ENCODE peak calls at places on chromosomes 1 and 21, in four cellular contexts. One of them, this sample, is unnamed.

GRCh38 chr1:185973645-185974044 is 239.5 kb downstream of the HMCN1 start:
- DNase-seq in transverse colon: no peak
- DNase-seq in nephron progenitor cell: no peak
- DNase-seq in ovary: no peak
- DNase-seq in this sample: no peak

GRCh38 chr1:149940427-149940826 is 3.7 kb upstream of the MTMR11 start:
- DNase-seq in transverse colon: no peak
- DNase-seq in nephron progenitor cell: no peak
- DNase-seq in ovary: no peak
- DNase-seq in this sample: no peak

GRCh38 chr1:47616036-47616435 is 178.2 kb downstream of the FOXD2 start:
- DNase-seq in transverse colon: no peak
- DNase-seq in nephron progenitor cell: no peak
- DNase-seq in ovary: no peak
- DNase-seq in this sample: peak

GRCh38 chr1:35808376-35809155 is 750 bp downstream of the AGO4 start:
- DNase-seq in transverse colon: peak
- DNase-seq in nephron progenitor cell: no peak
- DNase-seq in ovary: peak
- DNase-seq in this sample: peak

GRCh38 chr1:197521118-197521739 is 253.2 kb downstream of the CRB1 start:
- DNase-seq in transverse colon: no peak
- DNase-seq in nephron progenitor cell: peak
- DNase-seq in ovary: no peak
- DNase-seq in this sample: no peak

GRCh38 chr21:39681257-39681656 is 63.7 kb upstream of the IGSF5 start:
- DNase-seq in transverse colon: no peak
- DNase-seq in nephron progenitor cell: no peak
- DNase-seq in ovary: no peak
- DNase-seq in this sample: no peak

GRCh38 chr1:59007820-59008598 is 224.2 kb upstream of the JUN start:
- DNase-seq in transverse colon: no peak
- DNase-seq in nephron progenitor cell: no peak
- DNase-seq in ovary: peak
- DNase-seq in this sample: no peak

GRCh38 chr21:39650306-39650705 is 37.6 kb downstream of the B3GALT5 start:
- DNase-seq in transverse colon: no peak
- DNase-seq in nephron progenitor cell: no peak
- DNase-seq in ovary: no peak
- DNase-seq in this sample: no peak

GRCh38 chr1:165897326-165898303 is 70.2 kb downstream of the UCK2 start:
- DNase-seq in transverse colon: no peak
- DNase-seq in nephron progenitor cell: no peak
- DNase-seq in ovary: no peak
- DNase-seq in this sample: no peak

GRCh38 chr1:150970818-150971582 is 3.6 kb downstream of the CERS2 start:
- DNase-seq in transverse colon: peak
- DNase-seq in nephron progenitor cell: peak
- DNase-seq in ovary: peak
- DNase-seq in this sample: no peak

GRCh38 chr1:102879439-102879993 is 228.8 kb downstream of the COL11A1 start:
- DNase-seq in transverse colon: no peak
- DNase-seq in nephron progenitor cell: no peak
- DNase-seq in ovary: no peak
- DNase-seq in this sample: no peak

GRCh38 chr21:21631961-21632360 is 633.8 kb downstream of the NCAM2 start:
- DNase-seq in transverse colon: no peak
- DNase-seq in nephron progenitor cell: no peak
- DNase-seq in ovary: no peak
- DNase-seq in this sample: no peak

GRCh38 chr21:31335957-31336738 is 7.9 kb downstream of the TIAM1 start:
- DNase-seq in transverse colon: no peak
- DNase-seq in nephron progenitor cell: no peak
- DNase-seq in ovary: no peak
- DNase-seq in this sample: no peak

GRCh38 chr1:178506177-178506576 is 6.7 kb upstream of the TEX35 start:
- DNase-seq in transverse colon: no peak
- DNase-seq in nephron progenitor cell: no peak
- DNase-seq in ovary: no peak
- DNase-seq in this sample: no peak

GRCh38 chr1:44740179-44740617 is 561 bp downstream of the KIF2C start:
- DNase-seq in transverse colon: no peak
- DNase-seq in nephron progenitor cell: no peak
- DNase-seq in ovary: no peak
- DNase-seq in this sample: no peak

DNA sequence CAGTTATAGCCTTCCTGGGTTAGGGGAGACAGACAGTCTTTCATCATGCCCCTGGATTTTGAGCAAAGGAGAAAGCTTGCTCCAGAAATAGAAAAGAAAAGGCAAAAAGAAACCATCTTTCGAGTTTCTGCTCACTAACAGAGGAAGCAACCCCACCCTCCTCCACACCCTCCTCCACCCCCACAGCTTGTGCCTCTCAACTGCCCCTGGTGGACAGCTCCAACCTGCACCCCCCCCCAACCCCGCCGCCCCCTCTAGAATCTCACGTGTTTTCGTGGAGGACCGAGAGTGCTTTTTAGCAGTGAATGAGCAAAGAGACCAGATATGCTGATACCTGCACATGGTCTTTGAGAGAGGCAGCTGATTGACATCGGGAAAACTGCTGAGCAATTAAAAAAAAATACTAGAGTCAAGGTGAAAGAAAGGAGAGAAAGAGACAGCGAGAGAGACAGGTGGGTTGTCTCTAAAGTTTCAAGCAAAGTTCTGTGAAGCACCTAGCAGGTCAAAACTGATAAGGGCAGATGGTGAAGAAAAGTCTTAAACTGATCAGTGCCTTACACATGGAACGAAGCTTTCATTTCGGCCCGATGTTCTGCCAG is 358.3 kb downstream of the KIF26B start:
- DNase-seq in transverse colon: no peak
- DNase-seq in nephron progenitor cell: peak
- DNase-seq in ovary: peak
- DNase-seq in this sample: no peak
- TF ChIP-seq CTCF in transverse colon: no peak
- TF ChIP-seq CTCF in nephron progenitor cell: no peak
- TF ChIP-seq CTCF in ovary: no peak
- TF ChIP-seq CTCF in this sample: peak

GRCh38 chr1:168321945-168322344 is 41.3 kb downstream of the TBX19 start:
- DNase-seq in transverse colon: no peak
- DNase-seq in nephron progenitor cell: no peak
- DNase-seq in ovary: no peak
- DNase-seq in this sample: no peak
- TF ChIP-seq CTCF in transverse colon: peak
- TF ChIP-seq CTCF in nephron progenitor cell: no peak
- TF ChIP-seq CTCF in ovary: no peak
- TF ChIP-seq CTCF in this sample: no peak

GRCh38 chr1:4657244-4657789 is 2.9 kb downstream of the AJAP1 start:
- DNase-seq in transverse colon: no peak
- DNase-seq in nephron progenitor cell: no peak
- DNase-seq in ovary: no peak
- DNase-seq in this sample: no peak

GRCh38 chr1:4654764-4655673 is 610 bp downstream of the AJAP1 start:
- DNase-seq in transverse colon: no peak
- DNase-seq in nephron progenitor cell: peak
- DNase-seq in ovary: peak
- DNase-seq in this sample: no peak

GRCh38 chr1:4656533-4657140 is 2.2 kb downstream of the AJAP1 start:
- DNase-seq in transverse colon: no peak
- DNase-seq in nephron progenitor cell: no peak
- DNase-seq in ovary: peak
- DNase-seq in this sample: no peak

GRCh38 chr1:4653796-4654715 is at the start of gene AJAP1:
- DNase-seq in transverse colon: no peak
- DNase-seq in nephron progenitor cell: peak
- DNase-seq in ovary: peak
- DNase-seq in this sample: no peak

GRCh38 chr1:4655674-4656532 is 1.5 kb downstream of the AJAP1 start:
- DNase-seq in transverse colon: peak
- DNase-seq in nephron progenitor cell: peak
- DNase-seq in ovary: peak
- DNase-seq in this sample: peak
- TF ChIP-seq CTCF in transverse colon: peak
- TF ChIP-seq CTCF in nephron progenitor cell: peak
- TF ChIP-seq CTCF in ovary: peak
- TF ChIP-seq CTCF in this sample: peak

GRCh38 chr21:34552324-34553198 is 40.6 kb upstream of the KCNE1 start:
- DNase-seq in transverse colon: no peak
- DNase-seq in nephron progenitor cell: no peak
- DNase-seq in ovary: no peak
- DNase-seq in this sample: no peak

GRCh38 chr21:34546556-34546955 is 34.5 kb upstream of the KCNE1 start:
- DNase-seq in transverse colon: no peak
- DNase-seq in nephron progenitor cell: no peak
- DNase-seq in ovary: no peak
- DNase-seq in this sample: no peak

GRCh38 chr21:34545079-34545884 is 33.3 kb upstream of the KCNE1 start:
- DNase-seq in transverse colon: peak
- DNase-seq in nephron progenitor cell: no peak
- DNase-seq in ovary: no peak
- DNase-seq in this sample: no peak

GRCh38 chr21:34550400-34550799 is 38.4 kb upstream of the KCNE1 start:
- DNase-seq in transverse colon: no peak
- DNase-seq in nephron progenitor cell: no peak
- DNase-seq in ovary: no peak
- DNase-seq in this sample: no peak

DNA sequence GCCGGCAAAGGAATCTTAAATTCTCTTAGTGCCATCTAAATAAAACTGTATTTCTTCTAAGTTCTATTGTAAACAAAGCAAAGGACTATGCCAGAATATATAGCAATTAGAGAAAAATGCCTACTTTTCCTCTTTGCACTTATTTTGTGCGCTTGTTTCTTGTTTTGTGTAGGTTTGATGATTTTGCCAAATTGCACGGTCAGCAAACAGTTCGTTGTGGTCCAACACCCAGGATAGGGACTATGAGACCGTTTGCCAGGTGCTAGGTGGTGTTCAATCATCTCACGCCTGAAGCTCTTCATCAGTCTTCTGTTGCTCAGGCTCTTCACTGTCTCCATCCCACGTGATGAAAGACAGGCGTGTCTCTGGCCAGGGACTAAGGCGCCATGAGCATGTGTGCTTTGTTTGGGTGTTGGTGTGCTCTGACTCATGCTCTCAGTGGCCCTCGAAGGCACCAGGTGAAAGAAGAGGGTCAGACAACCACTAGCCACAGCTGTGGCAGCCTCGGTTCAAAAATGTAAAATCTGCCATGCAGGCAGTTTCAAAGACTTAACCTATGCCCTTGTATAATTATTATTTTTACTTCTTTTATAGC is 36.9 kb upstream of the KCNE1 start:
- DNase-seq in transverse colon: no peak
- DNase-seq in nephron progenitor cell: no peak
- DNase-seq in ovary: no peak
- DNase-seq in this sample: no peak
- TF ChIP-seq CTCF in transverse colon: no peak
- TF ChIP-seq CTCF in nephron progenitor cell: no peak
- TF ChIP-seq CTCF in ovary: no peak
- TF ChIP-seq CTCF in this sample: no peak